ENCODE peak calls at places on chromosomes 6 and 20, in eight cellular contexts. F is lower lobe of right lung, H is A549, O is psoas muscle, Y is fibroblast of lung, U is BE2C, K is GM23338, N is mammary epithelial cell. T is an unnamed sample. For H3K4me1, the result is how much of the 10 kb centered on the place peaks cover.

GRCh38 chr6:119510246-119510645 is 160.7 kb upstream of the MAN1A1 start:
- DNase-seq in F (no peak), H (no peak), O (no peak), Y (no peak), U (no peak), K (no peak), N (no peak), T (no peak)

GRCh38 chr6:151403919-151404308 is 12.6 kb upstream of the ZBTB2 start:
- DNase-seq in F (no peak), H (no peak), O (no peak), Y (no peak), U (no peak), K (no peak), N (no peak), T (no peak)

GRCh38 chr6:27492776-27493175 is 19.9 kb upstream of the ZNF184 start:
- DNase-seq in F (no peak), H (no peak), O (no peak), Y (no peak), U (no peak), K (no peak), N (no peak), T (no peak)

GRCh38 chr6:150377211-150377781 is 8.5 kb downstream of the IYD start:
- DNase-seq in F (peak), H (no peak), O (no peak), Y (no peak), U (no peak), K (peak), N (no peak), T (no peak)

GRCh38 chr6:92888316-92888715 is 531.0 kb downstream of the EPHA7 start:
- DNase-seq in F (no peak), H (no peak), O (no peak), Y (no peak), U (no peak), K (no peak), N (no peak), T (no peak)

GRCh38 chr6:166490671-166491500 is 95.6 kb downstream of the RAMACL start:
- DNase-seq in F (no peak), H (no peak), O (no peak), Y (peak), U (peak), K (no peak), N (no peak), T (no peak)

GRCh38 chr6:13375360-13375878 is 47.1 kb upstream of the TBC1D7 start:
- DNase-seq in F (no peak), H (no peak), O (no peak), Y (no peak), U (no peak), K (no peak), N (peak), T (no peak)

GRCh38 chr6:113315879-113316278 is 541.3 kb upstream of the MARCKS start:
- DNase-seq in F (no peak), H (no peak), O (no peak), Y (peak), U (no peak), K (no peak), N (peak), T (no peak)

GRCh38 chr20:62309198-62309944 is 6.6 kb downstream of the ADRM1 start:
- DNase-seq in F (no peak), H (no peak), O (no peak), Y (no peak), U (no peak), K (no peak), N (no peak), T (no peak)

GRCh38 chr20:3744806-3745685 is 12.6 kb downstream of the HSPA12B start:
- DNase-seq in F (peak), H (peak), O (peak), Y (no peak), U (peak), K (peak), N (peak), T (peak)

GRCh38 chr6:162638931-162639574 is 88.5 kb downstream of the PRKN start:
- DNase-seq in F (no peak), H (no peak), O (no peak), Y (peak), U (no peak), K (no peak), N (no peak), T (no peak)

GRCh38 chr20:38060536-38060935 is 27.0 kb downstream of the RPRD1B start:
- DNase-seq in F (no peak), H (no peak), O (no peak), Y (no peak), U (no peak), K (no peak), N (no peak), T (peak)

GRCh38 chr6:21874372-21874771 is 280.8 kb downstream of the SOX4 start:
- DNase-seq in F (no peak), H (no peak), O (no peak), Y (no peak), U (no peak), K (no peak), N (peak), T (no peak)

GRCh38 chr20:1215386-1216170 is 10.3 kb upstream of the RAD21L1 start:
- DNase-seq in F (no peak), H (no peak), O (no peak), Y (no peak), U (no peak), K (no peak), N (no peak), T (peak)

GRCh38 chr6:113564401-113565161 is 292.6 kb upstream of the MARCKS start:
- DNase-seq in F (peak), H (no peak), O (peak), Y (peak), U (peak), K (peak), N (no peak), T (peak)

GRCh38 chr6:138162104-138162946 is 586 bp downstream of the ARFGEF3 start:
- DNase-seq in F (peak), H (peak), O (no peak), Y (peak), U (no peak), K (peak), N (no peak), T (peak)

DNA sequence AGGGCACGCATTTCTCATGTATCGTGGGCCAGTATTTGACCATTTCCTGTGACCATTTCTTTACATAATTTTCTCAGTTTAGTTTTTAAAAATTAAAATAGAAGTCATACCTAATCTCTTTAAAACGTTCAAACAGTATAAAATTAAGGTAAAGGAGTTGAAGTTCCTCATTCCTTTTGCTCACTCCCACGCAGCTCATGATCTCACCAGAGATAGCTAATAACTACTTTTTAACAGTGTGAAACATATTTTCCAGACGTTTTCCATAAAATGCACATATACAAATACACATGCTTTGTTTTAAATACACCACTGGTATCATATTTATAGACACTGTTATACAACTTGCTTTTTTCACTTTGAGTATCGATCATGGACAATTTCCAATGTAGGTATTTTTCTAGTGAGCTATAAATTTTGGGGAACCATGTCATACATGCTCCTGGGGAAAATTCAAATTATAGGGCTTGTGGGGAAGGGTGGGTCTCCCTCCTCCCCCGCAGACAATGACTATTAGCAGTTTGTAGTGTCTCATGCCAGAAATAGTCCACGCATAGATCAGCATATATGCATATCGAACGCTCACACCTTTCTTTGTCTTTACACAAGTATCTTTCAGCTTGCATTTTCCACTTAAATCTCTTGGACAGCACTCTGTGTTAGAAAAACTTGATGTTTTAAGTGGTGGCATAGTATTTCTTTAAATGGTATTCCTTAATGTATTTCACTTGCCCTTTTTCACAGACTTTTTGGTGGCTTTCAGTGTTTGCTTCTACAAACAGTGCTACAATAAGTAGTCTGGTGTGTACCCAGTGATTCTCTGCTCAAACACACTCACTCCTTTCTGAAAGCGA is 145.5 kb upstream of the ZNF217 start:
- DNase-seq in F (no peak), H (no peak), O (no peak), Y (no peak), U (no peak), K (no peak), N (no peak), T (no peak)
- H3K4me3 ChIP-seq in F (peak), H (peak), O (peak), Y (peak), U (peak), K (no peak), N (no peak), T (no peak)

GRCh38 chr20:49396230-49396629 is 86.2 kb downstream of the KCNB1 start:
- DNase-seq in F (no peak), H (no peak), O (no peak), Y (no peak), U (no peak), K (no peak), N (no peak), T (no peak)
- H3K4me1 ChIP-seq in F (under half), H (under half), O (under half), Y (under half), U (under half), K (under half), N (under half), T (under half)

DNA sequence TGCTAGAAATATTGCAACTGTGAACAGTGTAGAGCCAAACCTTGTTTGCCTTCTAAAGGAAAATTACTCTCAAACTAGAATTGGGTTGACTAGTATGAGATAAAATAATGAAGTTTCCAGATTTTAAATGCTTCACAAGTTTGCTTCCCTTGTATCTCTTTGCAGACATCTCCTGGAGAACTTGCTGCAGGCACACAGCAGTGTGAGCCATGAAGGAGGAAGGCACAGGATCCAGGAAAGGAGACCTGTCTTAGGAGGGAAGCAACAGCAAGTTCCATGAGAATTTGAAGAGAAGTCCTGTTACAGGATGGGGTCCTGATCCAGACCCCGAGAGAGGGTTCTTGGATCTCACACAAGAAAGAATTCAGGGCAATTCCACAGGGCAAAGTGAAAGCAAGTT is 115.9 kb downstream of the BMP7 start:
- DNase-seq in F (no peak), H (no peak), O (no peak), Y (no peak), U (no peak), K (no peak), N (no peak), T (no peak)
- H3K4me3 ChIP-seq in F (no peak), H (no peak), O (no peak), Y (no peak), U (no peak), K (no peak), N (no peak), T (no peak)

GRCh38 chr6:317068-317451 is 24.8 kb downstream of the DUSP22 start:
- DNase-seq in F (no peak), H (no peak), O (no peak), Y (no peak), U (no peak), K (no peak), N (no peak), T (no peak)
- H3K4me1 ChIP-seq in F (under half), H (under half), O (under half), Y (under half), U (under half), K (under half), N (under half), T (under half)

T was measured in A673.